ENCODE peak calls at places on chromosomes 16 and 17, in six cellular contexts. O is IMR-90, P is neuronal stem cell, L is mesendoderm, M is H1, F is mesenchymal stem cell. J is an unnamed sample.

GRCh38 chr17:1362964-1363363 is 37.1 kb downstream of the YWHAE start:
- DNase-seq in L (no peak), F (no peak), O (no peak), P (no peak), M (no peak), J (no peak)

GRCh38 chr17:1640329-1641064 is 5.0 kb downstream of the SCARF1 start:
- DNase-seq in F (no peak), L (no peak), P (no peak), O (no peak), M (no peak), J (no peak)

GRCh38 chr17:59181481-59181880 is 25.9 kb downstream of the PRR11 start:
- DNase-seq in M (no peak), F (no peak), O (no peak), L (no peak), P (no peak), J (no peak)

GRCh38 chr17:14593956-14594355 is 293.1 kb downstream of the HS3ST3B1 start:
- DNase-seq in P (no peak), F (no peak), O (no peak), L (peak), M (no peak), J (no peak)

GRCh38 chr16:27273330-27273669 is 4.7 kb upstream of the NSMCE1 start:
- DNase-seq in F (no peak), M (no peak), O (no peak), P (no peak), L (no peak), J (no peak)

GRCh38 chr16:83305092-83305491 is 502.7 kb upstream of the HSBP1 start:
- DNase-seq in P (no peak), M (no peak), O (peak), L (no peak), F (peak), J (no peak)

GRCh38 chr16:54027126-54027922 is 259.3 kb downstream of the IRX3 start:
- DNase-seq in L (no peak), P (no peak), F (peak), O (peak), M (no peak), J (no peak)

GRCh38 chr17:56983380-56983779 is 5.4 kb downstream of the SCPEP1 start:
- DNase-seq in O (no peak), F (no peak), L (no peak), M (no peak), P (no peak), J (no peak)

GRCh38 chr16:569445-570254 is at the start of gene PIGQ:
- DNase-seq in P (peak), O (peak), F (peak), M (no peak), L (peak), J (peak)

DNA sequence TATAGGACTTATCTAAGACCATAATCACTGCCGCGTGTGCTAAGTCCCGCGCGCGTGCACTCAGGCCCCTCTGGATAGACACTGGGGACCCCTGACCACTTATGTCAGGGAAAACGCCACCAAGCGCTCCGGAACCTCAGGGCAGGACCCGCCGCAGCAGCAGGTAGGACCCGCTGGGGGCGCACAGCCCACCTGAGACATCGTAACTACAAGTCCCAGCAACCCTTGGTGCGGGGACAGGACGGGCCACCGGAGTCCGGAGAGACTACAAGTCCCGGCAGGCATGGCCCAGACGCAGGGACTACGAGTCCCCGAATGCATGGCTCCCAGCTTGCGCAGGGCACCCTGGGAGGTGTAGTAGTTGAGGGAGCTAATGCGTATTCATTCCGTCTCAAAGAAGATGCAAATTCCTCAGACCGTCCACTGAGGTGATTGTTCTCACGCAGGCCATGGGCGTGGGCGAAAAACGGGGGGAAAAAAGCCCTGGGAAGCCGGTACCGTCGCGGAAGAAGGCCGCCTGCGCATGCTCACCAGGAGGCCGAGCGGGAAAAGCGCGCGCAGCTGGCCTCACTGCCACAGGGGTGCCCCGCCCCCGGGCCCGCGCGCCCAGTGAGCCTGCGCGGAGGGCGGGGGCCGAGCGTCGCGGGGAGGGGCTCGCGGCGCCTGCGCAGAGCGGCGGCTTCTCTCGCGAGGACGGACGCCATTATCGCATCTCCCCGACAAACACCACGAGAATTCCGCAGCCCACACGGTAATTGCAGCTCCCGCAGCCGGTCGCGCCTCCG is at the start of gene BANP:
- DNase-seq in L (peak), M (peak), F (peak), O (peak), P (peak), J (peak)
- H4K8ac ChIP-seq in L (peak), M (peak), F (peak), O (peak), P (peak), J (no peak)

GRCh38 chr17:21252875-21253645 is at the start of gene NATD1:
- DNase-seq in L (peak), O (peak), F (peak), M (peak), P (peak), J (peak)
- H4K8ac ChIP-seq in L (no peak), O (peak), F (peak), M (peak), P (peak), J (no peak)

DNA sequence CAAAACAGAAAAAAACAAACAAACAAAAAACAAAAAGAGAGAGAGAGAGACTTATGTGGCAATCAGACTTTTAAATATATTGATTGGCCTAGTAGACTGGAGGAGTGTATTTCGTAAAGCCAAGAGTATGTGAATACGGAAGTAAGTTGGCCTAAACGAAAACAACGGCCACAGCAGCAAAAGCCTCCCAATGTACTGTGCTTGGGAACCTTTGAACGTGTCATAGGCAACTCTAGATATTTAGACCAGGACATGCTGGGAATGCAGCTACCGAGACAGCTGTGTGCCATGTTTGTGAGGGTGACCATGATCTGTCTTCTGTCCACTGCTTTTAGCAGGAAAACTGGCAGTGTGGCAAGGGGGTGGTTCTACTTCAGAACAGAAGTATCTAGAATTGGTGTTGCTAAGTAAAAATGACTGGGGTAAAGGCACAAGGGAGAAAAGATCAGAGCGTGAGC is 7.4 kb downstream of the MAF start:
- DNase-seq in L (no peak), F (peak), O (no peak), M (no peak), P (no peak), J (no peak)
- H4K8ac ChIP-seq in L (no peak), F (peak), O (no peak), M (no peak), P (no peak), J (no peak)

DNA sequence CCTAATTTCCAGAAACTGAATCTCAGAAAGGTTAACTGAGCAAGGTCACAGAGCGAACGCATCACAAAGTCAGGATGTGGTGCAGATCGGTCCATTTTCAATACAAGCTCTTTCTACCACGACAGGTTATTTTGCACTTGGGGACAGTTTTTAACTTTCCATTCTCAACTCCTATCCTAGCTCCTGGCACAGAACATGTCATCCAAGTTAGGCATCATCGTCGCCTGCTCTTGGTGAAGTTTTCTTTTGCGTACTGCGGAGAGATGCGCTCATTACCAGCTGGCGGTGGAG is 15.5 kb upstream of the ERN1 start:
- DNase-seq in F (no peak), L (no peak), P (no peak), O (no peak), M (no peak), J (no peak)
- H4K8ac ChIP-seq in F (no peak), L (no peak), P (no peak), O (no peak), M (no peak), J (no peak)